ENCODE peak calls at places on chromosomes 2 and 18, in nine cellular contexts. One of them, this sample, is unnamed.
A peak's percentile ranks its signal among the peaks of the same experiment; 100 is the strongest.

GRCh38 chr18:54845788-54846187 is 17.5 kb downstream of the RAB27B start:
- DNase-seq in CD4-positive, CD25-positive, alpha-beta regulatory T cell: no peak
- DNase-seq in GM23248: peak; percentile 39
- DNase-seq in adipocyte: peak; percentile 30
- DNase-seq in keratinocyte: no peak
- DNase-seq in K562: no peak
- DNase-seq in cardiac muscle cell: no peak
- DNase-seq in neural progenitor cell: no peak
- DNase-seq in A549: no peak
- DNase-seq in this sample: no peak

GRCh38 chr2:127091886-127092285 is 15.1 kb downstream of the BIN1 start:
- DNase-seq in adipocyte: no peak
- DNase-seq in K562: no peak
- DNase-seq in keratinocyte: no peak
- DNase-seq in GM23248: no peak
- DNase-seq in CD4-positive, CD25-positive, alpha-beta regulatory T cell: no peak
- DNase-seq in A549: no peak
- DNase-seq in cardiac muscle cell: no peak
- DNase-seq in neural progenitor cell: no peak
- DNase-seq in this sample: no peak

GRCh38 chr2:28273751-28274150 is 118.9 kb upstream of the FOSL2 start:
- DNase-seq in keratinocyte: no peak
- DNase-seq in CD4-positive, CD25-positive, alpha-beta regulatory T cell: no peak
- DNase-seq in GM23248: no peak
- DNase-seq in cardiac muscle cell: no peak
- DNase-seq in K562: no peak
- DNase-seq in adipocyte: no peak
- DNase-seq in neural progenitor cell: no peak
- DNase-seq in A549: no peak
- DNase-seq in this sample: no peak

GRCh38 chr18:74040459-74041332 is 106.9 kb downstream of the FBXO15 start:
- DNase-seq in keratinocyte: no peak
- DNase-seq in A549: peak; percentile 46
- DNase-seq in neural progenitor cell: peak; percentile 66
- DNase-seq in K562: peak; percentile 58
- DNase-seq in adipocyte: peak; percentile 17
- DNase-seq in CD4-positive, CD25-positive, alpha-beta regulatory T cell: peak; percentile 44
- DNase-seq in cardiac muscle cell: peak; percentile 10
- DNase-seq in GM23248: peak; percentile 56
- DNase-seq in this sample: peak; percentile 60

GRCh38 chr2:10256525-10257031 is 46.1 kb upstream of the HPCAL1 start:
- DNase-seq in CD4-positive, CD25-positive, alpha-beta regulatory T cell: no peak
- DNase-seq in adipocyte: no peak
- DNase-seq in K562: no peak
- DNase-seq in cardiac muscle cell: no peak
- DNase-seq in neural progenitor cell: no peak
- DNase-seq in keratinocyte: no peak
- DNase-seq in A549: no peak
- DNase-seq in GM23248: no peak
- DNase-seq in this sample: no peak

GRCh38 chr18:59008302-59008974 is 131.2 kb upstream of the SEC11C start:
- DNase-seq in K562: no peak
- DNase-seq in neural progenitor cell: no peak
- DNase-seq in cardiac muscle cell: peak; percentile 76
- DNase-seq in GM23248: peak; percentile 78
- DNase-seq in adipocyte: peak; percentile 66
- DNase-seq in A549: peak; percentile 77
- DNase-seq in keratinocyte: peak; percentile 87
- DNase-seq in CD4-positive, CD25-positive, alpha-beta regulatory T cell: no peak
- DNase-seq in this sample: peak; percentile 71

GRCh38 chr18:36212301-36212977 is 25.1 kb downstream of the MOCOS start:
- DNase-seq in keratinocyte: no peak
- DNase-seq in A549: no peak
- DNase-seq in GM23248: peak; percentile 6
- DNase-seq in neural progenitor cell: peak; percentile 27
- DNase-seq in adipocyte: peak; percentile 6
- DNase-seq in K562: peak; percentile 49
- DNase-seq in cardiac muscle cell: peak; percentile 66
- DNase-seq in CD4-positive, CD25-positive, alpha-beta regulatory T cell: no peak
- DNase-seq in this sample: no peak

GRCh38 chr2:33275689-33276444 is 200.6 kb upstream of the RASGRP3 start:
- DNase-seq in neural progenitor cell: no peak
- DNase-seq in A549: peak; percentile 93
- DNase-seq in CD4-positive, CD25-positive, alpha-beta regulatory T cell: peak; percentile 2
- DNase-seq in keratinocyte: no peak
- DNase-seq in GM23248: peak; percentile 99
- DNase-seq in K562: peak; percentile 55
- DNase-seq in cardiac muscle cell: peak; percentile 81
- DNase-seq in adipocyte: peak; percentile 52
- DNase-seq in this sample: peak; percentile 37

GRCh38 chr2:217444932-217445331 is 557.9 kb downstream of the TNS1 start:
- DNase-seq in neural progenitor cell: no peak
- DNase-seq in CD4-positive, CD25-positive, alpha-beta regulatory T cell: no peak
- DNase-seq in A549: no peak
- DNase-seq in keratinocyte: no peak
- DNase-seq in cardiac muscle cell: no peak
- DNase-seq in GM23248: no peak
- DNase-seq in K562: no peak
- DNase-seq in adipocyte: no peak
- DNase-seq in this sample: no peak

GRCh38 chr2:20326163-20326780 is 24.4 kb downstream of the PUM2 start:
- DNase-seq in keratinocyte: no peak
- DNase-seq in GM23248: peak; percentile 79
- DNase-seq in A549: peak; percentile 50
- DNase-seq in neural progenitor cell: peak; percentile 57
- DNase-seq in adipocyte: peak; percentile 81
- DNase-seq in cardiac muscle cell: peak; percentile 69
- DNase-seq in K562: peak; percentile 50
- DNase-seq in CD4-positive, CD25-positive, alpha-beta regulatory T cell: peak; percentile 49
- DNase-seq in this sample: peak; percentile 68

GRCh38 chr18:50128506-50129271 is 66.3 kb downstream of the MYO5B start:
- DNase-seq in A549: no peak
- DNase-seq in adipocyte: no peak
- DNase-seq in CD4-positive, CD25-positive, alpha-beta regulatory T cell: no peak
- DNase-seq in keratinocyte: no peak
- DNase-seq in cardiac muscle cell: no peak
- DNase-seq in K562: no peak
- DNase-seq in neural progenitor cell: peak; percentile 67
- DNase-seq in GM23248: no peak
- DNase-seq in this sample: no peak

GRCh38 chr2:39772086-39772811 is 6.8 kb downstream of the THUMPD2 start:
- DNase-seq in cardiac muscle cell: peak; percentile 33
- DNase-seq in K562: no peak
- DNase-seq in keratinocyte: no peak
- DNase-seq in CD4-positive, CD25-positive, alpha-beta regulatory T cell: no peak
- DNase-seq in adipocyte: peak; percentile 38
- DNase-seq in neural progenitor cell: no peak
- DNase-seq in GM23248: peak; percentile 75
- DNase-seq in A549: no peak
- DNase-seq in this sample: peak; percentile 64

GRCh38 chr2:141522048-141522447 is 608.8 kb downstream of the LRP1B start:
- DNase-seq in K562: no peak
- DNase-seq in GM23248: no peak
- DNase-seq in CD4-positive, CD25-positive, alpha-beta regulatory T cell: no peak
- DNase-seq in neural progenitor cell: no peak
- DNase-seq in keratinocyte: no peak
- DNase-seq in adipocyte: no peak
- DNase-seq in A549: no peak
- DNase-seq in cardiac muscle cell: no peak
- DNase-seq in this sample: no peak

GRCh38 chr2:233434666-233435375 is 80.5 kb downstream of the DGKD start:
- DNase-seq in cardiac muscle cell: no peak
- DNase-seq in adipocyte: no peak
- DNase-seq in keratinocyte: no peak
- DNase-seq in K562: no peak
- DNase-seq in A549: no peak
- DNase-seq in CD4-positive, CD25-positive, alpha-beta regulatory T cell: no peak
- DNase-seq in GM23248: no peak
- DNase-seq in neural progenitor cell: no peak
- DNase-seq in this sample: no peak

GRCh38 chr2:106012591-106013347 is 181.3 kb downstream of the UXS1 start:
- DNase-seq in K562: no peak
- DNase-seq in GM23248: no peak
- DNase-seq in keratinocyte: peak; percentile 5
- DNase-seq in cardiac muscle cell: no peak
- DNase-seq in CD4-positive, CD25-positive, alpha-beta regulatory T cell: no peak
- DNase-seq in adipocyte: no peak
- DNase-seq in neural progenitor cell: no peak
- DNase-seq in A549: no peak
- DNase-seq in this sample: no peak

GRCh38 chr2:106011380-106011779 is 182.7 kb downstream of the UXS1 start:
- DNase-seq in adipocyte: no peak
- DNase-seq in cardiac muscle cell: peak; percentile 15
- DNase-seq in keratinocyte: no peak
- DNase-seq in neural progenitor cell: no peak
- DNase-seq in CD4-positive, CD25-positive, alpha-beta regulatory T cell: no peak
- DNase-seq in GM23248: no peak
- DNase-seq in A549: no peak
- DNase-seq in K562: no peak
- DNase-seq in this sample: peak; percentile 6

GRCh38 chr2:106011993-106012392 is 182.1 kb downstream of the UXS1 start:
- DNase-seq in keratinocyte: no peak
- DNase-seq in neural progenitor cell: no peak
- DNase-seq in A549: no peak
- DNase-seq in adipocyte: no peak
- DNase-seq in cardiac muscle cell: no peak
- DNase-seq in GM23248: no peak
- DNase-seq in K562: no peak
- DNase-seq in CD4-positive, CD25-positive, alpha-beta regulatory T cell: no peak
- DNase-seq in this sample: no peak

GRCh38 chr2:106010818-106011355 is 183.2 kb downstream of the UXS1 start:
- DNase-seq in neural progenitor cell: no peak
- DNase-seq in K562: no peak
- DNase-seq in keratinocyte: no peak
- DNase-seq in adipocyte: no peak
- DNase-seq in cardiac muscle cell: no peak
- DNase-seq in GM23248: no peak
- DNase-seq in CD4-positive, CD25-positive, alpha-beta regulatory T cell: no peak
- DNase-seq in A549: no peak
- DNase-seq in this sample: no peak

DNA sequence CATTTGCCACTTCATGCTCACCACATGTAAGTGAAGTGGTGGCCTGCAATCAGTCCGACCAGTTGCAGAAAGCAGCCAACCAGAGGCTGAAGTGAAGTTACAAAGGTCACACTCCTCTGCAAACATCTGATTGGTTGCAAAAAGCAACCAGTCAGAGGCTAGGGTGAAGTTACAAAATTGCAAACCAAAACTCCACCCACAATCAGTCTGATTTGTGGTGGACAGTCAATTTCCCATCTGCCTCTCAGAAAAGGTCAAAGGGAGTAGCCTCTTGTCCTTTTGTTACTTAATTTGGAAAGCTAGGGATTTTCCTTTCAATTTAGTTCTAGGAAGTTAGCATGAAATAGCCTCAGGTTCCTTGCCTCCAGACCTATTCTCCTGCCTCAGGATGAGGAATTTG is 185.0 kb downstream of the UXS1 start:
- DNase-seq in adipocyte: no peak
- DNase-seq in keratinocyte: no peak
- DNase-seq in neural progenitor cell: no peak
- DNase-seq in cardiac muscle cell: no peak
- DNase-seq in CD4-positive, CD25-positive, alpha-beta regulatory T cell: no peak
- DNase-seq in A549: no peak
- DNase-seq in GM23248: no peak
- DNase-seq in K562: no peak
- DNase-seq in this sample: no peak
- H3K9me3 ChIP-seq in adipocyte: peaks cover 22% of the 10 kb centered on the region
- H3K9me3 ChIP-seq in keratinocyte: no peaks in the 10 kb centered on the region
- H3K9me3 ChIP-seq in neural progenitor cell: peaks cover 15% of the 10 kb centered on the region
- H3K9me3 ChIP-seq in cardiac muscle cell: no peaks in the 10 kb centered on the region
- H3K9me3 ChIP-seq in CD4-positive, CD25-positive, alpha-beta regulatory T cell: peaks cover 32% of the 10 kb centered on the region
- H3K9me3 ChIP-seq in A549: peaks cover 8% of the 10 kb centered on the region
- H3K9me3 ChIP-seq in GM23248: no peaks in the 10 kb centered on the region
- H3K9me3 ChIP-seq in K562: no peaks in the 10 kb centered on the region
- H3K9me3 ChIP-seq in this sample: peaks cover 9% of the 10 kb centered on the region

GRCh38 chr2:156511112-156511511 is 74.9 kb downstream of the GPD2 start:
- DNase-seq in K562: no peak
- DNase-seq in keratinocyte: no peak
- DNase-seq in GM23248: no peak
- DNase-seq in CD4-positive, CD25-positive, alpha-beta regulatory T cell: no peak
- DNase-seq in A549: no peak
- DNase-seq in cardiac muscle cell: no peak
- DNase-seq in adipocyte: no peak
- DNase-seq in neural progenitor cell: no peak
- DNase-seq in this sample: peak; percentile 44
- H3K4me1 ChIP-seq in K562: no peaks in the 10 kb centered on the region
- H3K4me1 ChIP-seq in keratinocyte: no peaks in the 10 kb centered on the region
- H3K4me1 ChIP-seq in GM23248: no peaks in the 10 kb centered on the region
- H3K4me1 ChIP-seq in CD4-positive, CD25-positive, alpha-beta regulatory T cell: no peaks in the 10 kb centered on the region
- H3K4me1 ChIP-seq in A549: no peaks in the 10 kb centered on the region
- H3K4me1 ChIP-seq in cardiac muscle cell: no peaks in the 10 kb centered on the region
- H3K4me1 ChIP-seq in adipocyte: peaks cover 12% of the 10 kb centered on the region
- H3K4me1 ChIP-seq in neural progenitor cell: no peaks in the 10 kb centered on the region
- H3K4me1 ChIP-seq in this sample: peaks cover 6% of the 10 kb centered on the region

GRCh38 chr2:11717623-11718022 is 28.8 kb upstream of the LPIN1 start:
- DNase-seq in A549: no peak
- DNase-seq in cardiac muscle cell: no peak
- DNase-seq in GM23248: no peak
- DNase-seq in adipocyte: no peak
- DNase-seq in CD4-positive, CD25-positive, alpha-beta regulatory T cell: no peak
- DNase-seq in K562: no peak
- DNase-seq in neural progenitor cell: no peak
- DNase-seq in keratinocyte: no peak
- DNase-seq in this sample: no peak

GRCh38 chr2:11722249-11723060 is 24.0 kb upstream of the LPIN1 start:
- DNase-seq in adipocyte: no peak
- DNase-seq in GM23248: no peak
- DNase-seq in neural progenitor cell: no peak
- DNase-seq in keratinocyte: no peak
- DNase-seq in CD4-positive, CD25-positive, alpha-beta regulatory T cell: no peak
- DNase-seq in A549: no peak
- DNase-seq in cardiac muscle cell: no peak
- DNase-seq in K562: no peak
- DNase-seq in this sample: no peak

GRCh38 chr2:11720752-11721151 is 25.7 kb upstream of the LPIN1 start:
- DNase-seq in neural progenitor cell: no peak
- DNase-seq in cardiac muscle cell: no peak
- DNase-seq in CD4-positive, CD25-positive, alpha-beta regulatory T cell: no peak
- DNase-seq in K562: no peak
- DNase-seq in A549: no peak
- DNase-seq in adipocyte: no peak
- DNase-seq in GM23248: no peak
- DNase-seq in keratinocyte: no peak
- DNase-seq in this sample: no peak

GRCh38 chr2:11716689-11717321 is 29.6 kb upstream of the LPIN1 start:
- DNase-seq in cardiac muscle cell: peak; percentile 87
- DNase-seq in keratinocyte: no peak
- DNase-seq in A549: no peak
- DNase-seq in adipocyte: peak; percentile 78
- DNase-seq in K562: no peak
- DNase-seq in CD4-positive, CD25-positive, alpha-beta regulatory T cell: no peak
- DNase-seq in GM23248: peak; percentile 70
- DNase-seq in neural progenitor cell: no peak
- DNase-seq in this sample: no peak

GRCh38 chr2:11719230-11719977 is 27.0 kb upstream of the LPIN1 start:
- DNase-seq in A549: no peak
- DNase-seq in cardiac muscle cell: no peak
- DNase-seq in CD4-positive, CD25-positive, alpha-beta regulatory T cell: no peak
- DNase-seq in keratinocyte: no peak
- DNase-seq in K562: no peak
- DNase-seq in neural progenitor cell: no peak
- DNase-seq in adipocyte: no peak
- DNase-seq in GM23248: no peak
- DNase-seq in this sample: no peak
- H3K4me3 ChIP-seq in A549: no peak overlapping the region
- H3K4me3 ChIP-seq in cardiac muscle cell: no peak overlapping the region
- H3K4me3 ChIP-seq in CD4-positive, CD25-positive, alpha-beta regulatory T cell: no peak overlapping the region
- H3K4me3 ChIP-seq in keratinocyte: no peak overlapping the region
- H3K4me3 ChIP-seq in K562: no peak overlapping the region
- H3K4me3 ChIP-seq in neural progenitor cell: no peak overlapping the region
- H3K4me3 ChIP-seq in adipocyte: no peak overlapping the region
- H3K4me3 ChIP-seq in GM23248: no peak overlapping the region
- H3K4me3 ChIP-seq in this sample: no peak overlapping the region

GRCh38 chr2:196652869-196653268 is 13.4 kb downstream of the CCDC150 start:
- DNase-seq in neural progenitor cell: no peak
- DNase-seq in keratinocyte: no peak
- DNase-seq in cardiac muscle cell: no peak
- DNase-seq in GM23248: no peak
- DNase-seq in K562: no peak
- DNase-seq in A549: no peak
- DNase-seq in CD4-positive, CD25-positive, alpha-beta regulatory T cell: no peak
- DNase-seq in adipocyte: no peak
- DNase-seq in this sample: no peak
- H3K9me3 ChIP-seq in neural progenitor cell: peaks cover 46% of the 10 kb centered on the region
- H3K9me3 ChIP-seq in keratinocyte: peaks cover 5% of the 10 kb centered on the region
- H3K9me3 ChIP-seq in cardiac muscle cell: no peaks in the 10 kb centered on the region
- H3K9me3 ChIP-seq in GM23248: no peaks in the 10 kb centered on the region
- H3K9me3 ChIP-seq in K562: peaks cover 6% of the 10 kb centered on the region
- H3K9me3 ChIP-seq in A549: peaks cover 49% of the 10 kb centered on the region
- H3K9me3 ChIP-seq in CD4-positive, CD25-positive, alpha-beta regulatory T cell: peaks cover 28% of the 10 kb centered on the region
- H3K9me3 ChIP-seq in adipocyte: peaks cover 70% of the 10 kb centered on the region
- H3K9me3 ChIP-seq in this sample: peaks cover 46% of the 10 kb centered on the region